ENCODE peak calls at places on chromosomes 11 and 22, in eight cellular contexts. W, R, P, S, Q, B, N and Y are unnamed samples.

GRCh38 chr22:45880732-45881523 is 96.0 kb downstream of the WNT7B start:
- DNase-seq in W (no peak), N (no peak), S (no peak), R (no peak), P (no peak), Q (no peak), B (no peak), Y (no peak)

GRCh38 chr22:46710842-46711241 is 27.2 kb downstream of the CERK start:
- DNase-seq in R (no peak), B (no peak), N (no peak), S (no peak), W (peak; percentile 97), Q (no peak), P (no peak), Y (no peak)

GRCh38 chr11:41784513-41785335 is 325.3 kb upstream of the LRRC4C start:
- DNase-seq in R (no peak), Q (no peak), P (no peak), B (no peak), W (no peak), N (no peak), S (no peak), Y (no peak)

GRCh38 chr11:17719028-17719939 is at the start of gene MYOD1:
- DNase-seq in W (no peak), S (no peak), P (no peak), B (peak; percentile 24), R (peak; percentile 23), N (no peak), Q (no peak), Y (no peak)

GRCh38 chr22:47452184-47452583 is 689.7 kb downstream of the TBC1D22A start:
- DNase-seq in R (no peak), W (peak; percentile 17), S (no peak), N (no peak), B (no peak), P (no peak), Q (no peak), Y (no peak)

GRCh38 chr22:31604746-31605705 is 57.0 kb downstream of the PISD start:
- DNase-seq in B (no peak), W (no peak), S (no peak), P (no peak), N (no peak), R (no peak), Q (no peak), Y (no peak)

GRCh38 chr11:115895594-115895993 is 391.4 kb upstream of the CADM1 start:
- DNase-seq in R (no peak), N (no peak), Q (no peak), W (no peak), P (no peak), S (no peak), B (no peak), Y (no peak)

GRCh38 chr11:102727890-102728289 is 3.1 kb upstream of the MMP8 start:
- DNase-seq in R (no peak), S (no peak), B (no peak), P (no peak), Q (no peak), N (peak; percentile 78), W (no peak), Y (no peak)

GRCh38 chr22:49752598-49753091 is 75.0 kb downstream of the BRD1 start:
- DNase-seq in B (no peak), W (no peak), P (no peak), S (no peak), N (no peak), R (no peak), Q (no peak), Y (no peak)

GRCh38 chr22:39317084-39317755 is 2.2 kb downstream of the RPL3 start:
- DNase-seq in N (no peak), P (no peak), S (no peak), B (no peak), Q (no peak), W (no peak), R (no peak), Y (no peak)

GRCh38 chr22:23777776-23778575 is 5.3 kb downstream of the MMP11 start:
- DNase-seq in B (peak; percentile 55), P (no peak), S (peak; percentile 17), Q (no peak), N (no peak), W (no peak), R (peak; percentile 65), Y (no peak)

GRCh38 chr11:120719348-120719747 is 207.8 kb downstream of the GRIK4 start:
- DNase-seq in Q (no peak), W (no peak), S (no peak), B (no peak), N (no peak), P (no peak), R (no peak), Y (no peak)

GRCh38 chr11:119486691-119487259 is 63.8 kb upstream of the THY1 start:
- DNase-seq in S (no peak), N (no peak), B (no peak), Q (no peak), P (no peak), R (no peak), W (no peak), Y (no peak)

GRCh38 chr22:19149962-19150361 is at the start of gene GSC2:
- DNase-seq in R (no peak), N (no peak), B (no peak), Q (no peak), P (no peak), W (no peak), S (no peak), Y (no peak)

GRCh38 chr22:46116491-46116958 is 33.8 kb upstream of the PPARA start:
- DNase-seq in W (peak; percentile 71), S (peak; percentile 94), N (peak; percentile 83), B (peak; percentile 79), P (no peak), R (peak; percentile 72), Q (peak; percentile 81), Y (peak; percentile 94)

GRCh38 chr11:115463606-115464005 is 40.6 kb downstream of the CADM1 start:
- DNase-seq in B (peak; percentile 33), N (no peak), Q (no peak), P (no peak), S (no peak), R (no peak), W (no peak), Y (no peak)

GRCh38 chr22:17235861-17236260 is 16.6 kb upstream of the ADA2 start:
- DNase-seq in R (no peak), P (no peak), W (no peak), N (no peak), B (no peak), S (no peak), Q (no peak), Y (no peak)

GRCh38 chr11:123419720-123420466 is 10.2 kb upstream of the GRAMD1B start:
- DNase-seq in W (no peak), S (no peak), N (no peak), P (no peak), Q (no peak), B (no peak), R (no peak), Y (no peak)

GRCh38 chr11:76443254-76443935 is 1.4 kb upstream of the EMSY start:
- DNase-seq in B (no peak), R (no peak), S (no peak), P (no peak), N (no peak), Q (no peak), W (peak; percentile 70), Y (no peak)

GRCh38 chr11:104957280-104957679 is 11.1 kb downstream of the CASP4 start:
- DNase-seq in R (no peak), Q (no peak), B (no peak), N (no peak), W (no peak), P (no peak), S (no peak), Y (no peak)

GRCh38 chr22:23820748-23821211 is 18.0 kb downstream of the DERL3 start:
- DNase-seq in S (no peak), B (no peak), R (peak; percentile 34), W (peak; percentile 2), N (no peak), Q (no peak), P (no peak), Y (no peak)

GRCh38 chr11:93537767-93538261 is 5.4 kb downstream of the SMCO4 start:
- DNase-seq in B (no peak), P (no peak), R (peak; percentile 35), Q (no peak), W (no peak), S (no peak), N (no peak), Y (peak; percentile 45)

GRCh38 chr22:19275513-19275912 is 16.0 kb downstream of the CLTCL1 start:
- DNase-seq in R (no peak), W (no peak), B (no peak), Q (no peak), N (no peak), S (no peak), P (no peak), Y (no peak)

GRCh38 chr11:12591706-12592105 is 82.5 kb upstream of the TEAD1 start:
- DNase-seq in B (no peak), R (no peak), P (no peak), N (no peak), Q (no peak), W (no peak), S (no peak), Y (no peak)

GRCh38 chr11:118277312-118277711 is 13.2 kb upstream of the MPZL2 start:
- DNase-seq in W (no peak), N (no peak), S (no peak), R (no peak), Q (no peak), P (no peak), B (no peak), Y (peak; percentile 68)

GRCh38 chr11:8099291-8099899 is 18.4 kb downstream of the TUB start:
- DNase-seq in P (peak; percentile 26), Q (peak; percentile 63), S (no peak), B (peak; percentile 47), R (peak; percentile 61), W (peak; percentile 42), N (peak; percentile 67), Y (peak; percentile 65)

GRCh38 chr11:75654314-75654713 is 14.5 kb downstream of the MAP6 start:
- DNase-seq in S (no peak), Q (no peak), P (peak; percentile 61), B (no peak), W (no peak), N (no peak), R (no peak), Y (no peak)

GRCh38 chr22:45692549-45692948 is 20.9 kb downstream of the ATXN10 start:
- DNase-seq in N (no peak), P (no peak), W (peak; percentile 89), S (no peak), Q (peak; percentile 9), R (no peak), B (no peak), Y (no peak)

GRCh38 chr11:88709567-88709966 is 356.2 kb downstream of the GRM5 start:
- DNase-seq in W (no peak), B (peak; percentile 73), N (no peak), R (no peak), Q (no peak), P (no peak), S (peak; percentile 1), Y (no peak)

GRCh38 chr11:72972541-72973128 is 158.4 kb downstream of the ATG16L2 start:
- DNase-seq in P (no peak), R (no peak), W (no peak), Q (no peak), B (no peak), S (no peak), N (peak; percentile 40), Y (no peak)

GRCh38 chr11:100890779-100891178 is 203.7 kb downstream of the ARHGAP42 start:
- DNase-seq in W (no peak), S (no peak), N (peak; percentile 90), Q (no peak), P (peak; percentile 87), R (no peak), B (no peak), Y (no peak)

GRCh38 chr11:73157141-73158010 is 15.3 kb upstream of the FCHSD2 start:
- DNase-seq in Q (no peak), R (no peak), S (no peak), P (peak; percentile 43), W (no peak), B (no peak), N (peak; percentile 74), Y (no peak)

GRCh38 chr11:31340903-31341572 is 28.5 kb downstream of the DCDC1 start:
- DNase-seq in Q (no peak), B (peak; percentile 17), S (no peak), N (peak; percentile 3), R (no peak), P (no peak), W (peak; percentile 21), Y (no peak)

GRCh38 chr11:71964641-71965040 is 34.1 kb upstream of the IL18BP start:
- DNase-seq in N (no peak), R (no peak), P (no peak), W (no peak), S (no peak), Q (no peak), B (no peak), Y (no peak)